ENCODE peak calls at places on chromosome 3, in nine cellular contexts. C, Q, X, P, S, V, O, H and Z are unnamed samples.
A peak's percentile ranks its signal among the peaks of the same experiment; 100 is the strongest.

GRCh38 chr3:71215351-71215750 is 368.2 kb downstream of the FOXP1 start:
- DNase-seq in H (no peak), P (no peak), X (no peak), Q (no peak), V (no peak), C (no peak), S (no peak), O (no peak), Z (no peak)

GRCh38 chr3:136595862-136596697 is 156.1 kb downstream of the STAG1 start:
- DNase-seq in V (no peak), H (no peak), X (no peak), O (no peak), P (no peak), Q (no peak), C (peak; percentile 29), S (peak; percentile 14), Z (peak; percentile 8)

GRCh38 chr3:146036289-146036688 is 124.7 kb downstream of the PLOD2 start:
- DNase-seq in C (no peak), P (no peak), V (no peak), O (no peak), S (no peak), X (no peak), Q (no peak), H (no peak), Z (no peak)

GRCh38 chr3:51773529-51773928 is 5.5 kb downstream of the IQCF6 start:
- DNase-seq in S (no peak), H (no peak), P (no peak), O (no peak), V (no peak), C (no peak), Q (peak; percentile 7), X (no peak), Z (no peak)

GRCh38 chr3:5120446-5120845 is 1.6 kb upstream of the ARL8B start:
- DNase-seq in C (no peak), P (no peak), X (no peak), V (no peak), O (no peak), H (no peak), S (no peak), Q (no peak), Z (no peak)

GRCh38 chr3:66722675-66723074 is 221.9 kb upstream of the LRIG1 start:
- DNase-seq in O (no peak), H (no peak), P (peak; percentile 16), C (no peak), S (no peak), X (peak; percentile 73), Q (peak; percentile 75), V (no peak), Z (peak; percentile 71)

GRCh38 chr3:187293514-187293870 is 2.0 kb upstream of the MASP1 start:
- DNase-seq in X (no peak), V (no peak), H (no peak), C (no peak), O (no peak), S (no peak), P (no peak), Q (no peak), Z (no peak)

GRCh38 chr3:47227678-47228077 is 54.9 kb downstream of the KIF9 start:
- DNase-seq in V (peak; percentile 25), P (no peak), X (no peak), O (no peak), C (no peak), Q (no peak), H (no peak), S (no peak), Z (no peak)

GRCh38 chr3:42742688-42743087 is 30.4 kb downstream of the CCDC13 start:
- DNase-seq in P (no peak), S (no peak), Q (no peak), C (no peak), X (no peak), O (no peak), V (no peak), H (no peak), Z (no peak)

GRCh38 chr3:5126586-5126985 is 4.5 kb downstream of the ARL8B start:
- DNase-seq in Q (no peak), S (no peak), O (no peak), H (no peak), X (no peak), V (no peak), C (peak; percentile 46), P (no peak), Z (no peak)

GRCh38 chr3:138253609-138254008 is 66.5 kb downstream of the ARMC8 start:
- DNase-seq in S (no peak), H (no peak), X (no peak), C (no peak), V (no peak), O (no peak), P (no peak), Q (no peak), Z (no peak)

GRCh38 chr3:5330152-5330810 is 142.8 kb downstream of the EDEM1 start:
- DNase-seq in P (no peak), X (peak; percentile 73), Q (peak; percentile 0), V (no peak), H (no peak), C (no peak), S (peak; percentile 20), O (no peak), Z (no peak)

GRCh38 chr3:30688776-30689175 is 82.4 kb downstream of the TGFBR2 start:
- DNase-seq in X (peak; percentile 23), S (no peak), Q (peak; percentile 7), P (no peak), V (no peak), O (no peak), H (no peak), C (no peak), Z (peak; percentile 12)

GRCh38 chr3:107910713-107911259 is 180.0 kb downstream of the CD47 start:
- DNase-seq in X (no peak), V (no peak), P (no peak), O (no peak), H (no peak), C (no peak), S (no peak), Q (no peak), Z (no peak)

GRCh38 chr3:104952587-104952986 is 414.1 kb upstream of the ALCAM start:
- DNase-seq in P (no peak), X (peak; percentile 78), Q (peak; percentile 85), S (peak; percentile 97), C (no peak), O (no peak), H (no peak), V (no peak), Z (peak; percentile 82)

GRCh38 chr3:168341192-168341816 is 245.6 kb upstream of the GOLIM4 start:
- DNase-seq in P (no peak), O (no peak), H (no peak), Q (peak; percentile 86), X (peak; percentile 52), V (no peak), S (peak; percentile 79), C (no peak), Z (no peak)

GRCh38 chr3:177337548-177338331 is 140.5 kb upstream of the TBL1XR1 start:
- DNase-seq in C (no peak), P (no peak), X (no peak), O (no peak), H (no peak), S (no peak), V (no peak), Q (peak; percentile 52), Z (no peak)

GRCh38 chr3:114290911-114291901 is 2.6 kb upstream of the TIGIT start:
- DNase-seq in H (peak; percentile 84), Q (peak; percentile 31), P (peak; percentile 50), S (peak; percentile 79), O (peak; percentile 64), X (peak; percentile 73), V (no peak), C (no peak), Z (peak; percentile 38)

GRCh38 chr3:34381243-34381642 is 582.8 kb downstream of the PDCD6IP start:
- DNase-seq in X (no peak), P (no peak), Q (no peak), C (no peak), V (no peak), S (no peak), O (no peak), H (no peak), Z (no peak)

GRCh38 chr3:142046320-142047020 is 102.9 kb downstream of the TFDP2 start:
- DNase-seq in S (no peak), C (peak; percentile 97), V (no peak), H (no peak), P (no peak), X (no peak), Q (no peak), O (no peak), Z (no peak)

GRCh38 chr3:129621626-129622417 is 15.3 kb upstream of the PLXND1 start:
- DNase-seq in O (peak; percentile 13), S (no peak), P (peak; percentile 40), X (peak; percentile 2), V (no peak), Q (no peak), H (no peak), C (no peak), Z (peak; percentile 20)

GRCh38 chr3:72665701-72666443 is 182.4 kb downstream of the SHQ1 start:
- DNase-seq in O (no peak), S (peak; percentile 50), C (no peak), H (peak; percentile 46), Q (peak; percentile 41), P (peak; percentile 57), V (no peak), X (no peak), Z (peak; percentile 28)

GRCh38 chr3:171374260-171374659 is 85.9 kb downstream of the TNIK start:
- DNase-seq in X (no peak), O (no peak), P (no peak), H (no peak), Q (no peak), V (no peak), C (no peak), S (no peak), Z (no peak)

GRCh38 chr3:42159706-42160472 is 68.7 kb downstream of the TRAK1 start:
- DNase-seq in V (no peak), Q (no peak), P (no peak), S (peak; percentile 69), O (no peak), C (no peak), H (peak; percentile 9), X (peak; percentile 33), Z (peak; percentile 29)

GRCh38 chr3:113744941-113745272 is 1.1 kb downstream of the NAA50 start:
- DNase-seq in H (no peak), S (no peak), C (no peak), O (no peak), P (no peak), X (no peak), Q (no peak), V (no peak), Z (no peak)

GRCh38 chr3:194871864-194872668 is 186.4 kb downstream of the FAM43A start:
- DNase-seq in X (peak; percentile 44), V (no peak), H (no peak), O (no peak), S (peak; percentile 64), C (no peak), P (peak; percentile 55), Q (peak; percentile 33), Z (peak; percentile 31)

GRCh38 chr3:178930116-178930515 is 141.5 kb downstream of the ZMAT3 start:
- DNase-seq in S (no peak), C (no peak), X (no peak), P (no peak), O (no peak), V (no peak), Q (no peak), H (no peak), Z (no peak)

GRCh38 chr3:134368751-134369105 is 5.5 kb downstream of the AMOTL2 start:
- DNase-seq in O (no peak), C (no peak), S (no peak), P (no peak), V (no peak), H (no peak), Q (no peak), X (no peak), Z (no peak)

GRCh38 chr3:188090626-188091309 is 63.2 kb upstream of the LPP start:
- DNase-seq in C (no peak), H (no peak), V (no peak), X (no peak), O (no peak), Q (no peak), P (no peak), S (no peak), Z (no peak)

GRCh38 chr3:50364573-50365079 is 5.3 kb upstream of the TMEM115 start:
- DNase-seq in S (no peak), H (no peak), V (no peak), X (no peak), Q (no peak), P (no peak), C (no peak), O (no peak), Z (no peak)

GRCh38 chr3:42830437-42831320 is 21.4 kb downstream of the ACKR2 start:
- DNase-seq in X (peak; percentile 29), H (no peak), C (no peak), Q (no peak), V (no peak), S (peak; percentile 56), P (no peak), O (no peak), Z (no peak)